ENCODE peak calls at places on chromosomes 6 and 20, in nine cellular contexts. A is posterior cingulate gyrus, B is COR-L47, Z is D341Med, Q is T-cell, C is activated B cell treated with CpG ODN at 0.5 μM for 24 hours, I is kidney epithelial cell, R is sigmoid colon, M is neural crest cell. K is an unnamed sample.

GRCh38 chr20:38635721-38636285 is 34.2 kb downstream of the ARHGAP40 start:
- DNase-seq in A (no peak), B (no peak), Z (no peak), Q (no peak), C (no peak), I (peak), R (no peak), M (no peak), K (no peak)

GRCh38 chr20:58461899-58462298 is 53.3 kb downstream of the APCDD1L start:
- DNase-seq in A (no peak), B (no peak), Z (no peak), Q (no peak), C (no peak), I (no peak), R (no peak), M (no peak), K (no peak)

GRCh38 chr6:33952016-33952415 is 148.2 kb upstream of the MLN start:
- DNase-seq in A (no peak), B (no peak), Z (no peak), Q (no peak), C (no peak), I (no peak), R (no peak), M (no peak), K (no peak)

GRCh38 chr20:10312111-10312510 is 93.5 kb downstream of the SNAP25 start:
- DNase-seq in A (no peak), B (no peak), Z (no peak), Q (no peak), C (no peak), I (no peak), R (no peak), M (no peak), K (no peak)

GRCh38 chr20:34581341-34582189 is 23.0 kb downstream of the MAP1LC3A start:
- DNase-seq in A (peak), B (no peak), Z (no peak), Q (no peak), C (no peak), I (no peak), R (no peak), M (no peak), K (no peak)

GRCh38 chr20:47370850-47371782 is 14.6 kb upstream of the ZMYND8 start:
- DNase-seq in A (no peak), B (no peak), Z (peak), Q (no peak), C (no peak), I (no peak), R (no peak), M (no peak), K (no peak)

GRCh38 chr20:63350196-63350595 is 11.0 kb downstream of the CHRNA4 start:
- DNase-seq in A (no peak), B (no peak), Z (no peak), Q (no peak), C (no peak), I (no peak), R (no peak), M (no peak), K (no peak)

GRCh38 chr6:143745160-143746133 is 67.7 kb downstream of the PHACTR2 start:
- DNase-seq in A (no peak), B (peak), Z (no peak), Q (no peak), C (no peak), I (peak), R (no peak), M (no peak), K (peak)

GRCh38 chr6:106770663-106771062 is 141.3 kb downstream of the QRSL1 start:
- DNase-seq in A (no peak), B (no peak), Z (no peak), Q (no peak), C (no peak), I (no peak), R (no peak), M (no peak), K (no peak)

GRCh38 chr6:1346556-1347186 is 34.8 kb downstream of the FOXQ1 start:
- DNase-seq in A (no peak), B (no peak), Z (no peak), Q (no peak), C (no peak), I (no peak), R (no peak), M (no peak), K (no peak)

GRCh38 chr6:2593167-2593566 is 157.6 kb downstream of the MYLK4 start:
- DNase-seq in A (no peak), B (no peak), Z (no peak), Q (no peak), C (no peak), I (no peak), R (no peak), M (no peak), K (no peak)

GRCh38 chr20:49325981-49326380 is 48.1 kb upstream of the ZNFX1 start:
- DNase-seq in A (no peak), B (no peak), Z (no peak), Q (no peak), C (no peak), I (no peak), R (no peak), M (no peak), K (no peak)

GRCh38 chr6:155171747-155172191 is 92.0 kb upstream of the CLDN20 start:
- DNase-seq in A (no peak), B (no peak), Z (no peak), Q (no peak), C (no peak), I (no peak), R (no peak), M (no peak), K (no peak)

GRCh38 chr20:43532416-43533055 is 25.0 kb downstream of the L3MBTL1 start:
- DNase-seq in A (no peak), B (no peak), Z (no peak), Q (no peak), C (no peak), I (no peak), R (no peak), M (no peak), K (no peak)

GRCh38 chr6:53635322-53635721 is 30.2 kb downstream of the KLHL31 start:
- DNase-seq in A (peak), B (no peak), Z (no peak), Q (no peak), C (no peak), I (no peak), R (no peak), M (no peak), K (no peak)

GRCh38 chr6:151087861-151088598 is 151.7 kb upstream of the AKAP12 start:
- DNase-seq in A (no peak), B (no peak), Z (no peak), Q (no peak), C (no peak), I (no peak), R (no peak), M (no peak), K (no peak)

GRCh38 chr20:8007490-8007889 is 12.1 kb downstream of the TMX4 start:
- DNase-seq in A (no peak), B (no peak), Z (no peak), Q (no peak), C (no peak), I (no peak), R (no peak), M (no peak), K (no peak)

GRCh38 chr6:116365743-116366142 is 5.0 kb upstream of the DSE start:
- DNase-seq in A (no peak), B (no peak), Z (no peak), Q (no peak), C (no peak), I (no peak), R (no peak), M (no peak), K (no peak)

GRCh38 chr6:70124882-70125535 is 177.9 kb downstream of the COL9A1 start:
- DNase-seq in A (no peak), B (no peak), Z (no peak), Q (no peak), C (no peak), I (peak), R (no peak), M (no peak), K (no peak)

GRCh38 chr6:90454835-90455427 is 131.9 kb downstream of the MAP3K7 start:
- DNase-seq in A (no peak), B (no peak), Z (no peak), Q (no peak), C (no peak), I (no peak), R (no peak), M (no peak), K (no peak)

GRCh38 chr6:17519120-17519519 is 81.0 kb upstream of the FAM8A1 start:
- DNase-seq in A (no peak), B (no peak), Z (no peak), Q (no peak), C (no peak), I (no peak), R (no peak), M (no peak), K (no peak)

GRCh38 chr20:19419420-19419819 is 207.0 kb downstream of the SLC24A3 start:
- DNase-seq in A (no peak), B (no peak), Z (no peak), Q (no peak), C (no peak), I (no peak), R (no peak), M (no peak), K (no peak)

GRCh38 chr6:166675736-166676135 is 48.7 kb upstream of the RPS6KA2 start:
- DNase-seq in A (no peak), B (no peak), Z (no peak), Q (no peak), C (no peak), I (no peak), R (no peak), M (no peak), K (no peak)